ENCODE peak calls at places on chromosome 14, in six cellular contexts. T is HCT116; R is K562; G is activated naive CD4-positive, alpha-beta T cell treated with anti-CD3 and anti-CD28 coated beads, Interleukin-2, amount 10 ng/mL, durations not matched to agents 7 days and 5 days; Q is COR-L47; L is ovary. N is an unnamed sample.

GRCh38 chr14:104913413-104913812 is 11.3 kb upstream of the PLD4 start:
- DNase-seq in T (no peak), R (no peak), G (no peak), Q (no peak), L (no peak), N (no peak)

GRCh38 chr14:77221241-77221871 is 39.8 kb downstream of the TMEM63C start:
- DNase-seq in T (no peak), R (no peak), G (no peak), Q (no peak), L (no peak), N (no peak)

GRCh38 chr14:28765907-28766504 is 581 bp upstream of the FOXG1 start:
- DNase-seq in T (no peak), R (peak; percentile 39), G (no peak), Q (peak; percentile 86), L (no peak), N (no peak)

GRCh38 chr14:69107407-69108003 is 45.4 kb downstream of the DCAF5 start:
- DNase-seq in T (peak; percentile 60), R (peak; percentile 34), G (peak; percentile 36), Q (peak; percentile 70), L (peak; percentile 46), N (peak; percentile 72)

GRCh38 chr14:77026930-77027537 is 1.5 kb downstream of the IRF2BPL start:
- DNase-seq in T (no peak), R (peak; percentile 47), G (peak; percentile 63), Q (peak; percentile 43), L (peak; percentile 50), N (peak; percentile 27)

GRCh38 chr14:99946652-99947489 is 118.4 kb upstream of the EVL start:
- DNase-seq in T (no peak), R (peak; percentile 72), G (peak; percentile 62), Q (peak; percentile 5), L (no peak), N (peak; percentile 16)

GRCh38 chr14:94225460-94225989 is 51.4 kb downstream of the PPP4R4 start:
- DNase-seq in T (no peak), R (no peak), G (no peak), Q (no peak), L (no peak), N (no peak)

GRCh38 chr14:45201908-45202307 is 51.1 kb downstream of the MIS18BP1 start:
- DNase-seq in T (no peak), R (peak; percentile 3), G (peak; percentile 30), Q (peak; percentile 5), L (no peak), N (no peak)

GRCh38 chr14:70585221-70585620 is 15.2 kb downstream of the MED6 start:
- DNase-seq in T (no peak), R (no peak), G (no peak), Q (no peak), L (no peak), N (no peak)

GRCh38 chr14:85534435-85534834 is 4.5 kb downstream of the FLRT2 start:
- DNase-seq in T (no peak), R (no peak), G (no peak), Q (no peak), L (peak; percentile 28), N (no peak)

GRCh38 chr14:75880512-75880911 is 101.3 kb downstream of the TGFB3 start:
- DNase-seq in T (no peak), R (no peak), G (no peak), Q (no peak), L (no peak), N (no peak)

GRCh38 chr14:68372363-68372762 is 420.5 kb downstream of the ZFP36L1 start:
- DNase-seq in T (no peak), R (no peak), G (no peak), Q (no peak), L (no peak), N (no peak)

GRCh38 chr14:76792422-76792821 is 20.3 kb downstream of the ANGEL1 start:
- DNase-seq in T (no peak), R (no peak), G (no peak), Q (no peak), L (no peak), N (no peak)

GRCh38 chr14:91278383-91278715 is 33.8 kb upstream of the GPR68 start:
- DNase-seq in T (no peak), R (no peak), G (no peak), Q (no peak), L (no peak), N (no peak)

GRCh38 chr14:68893566-68893965 is 85.5 kb downstream of the ACTN1 start:
- DNase-seq in T (no peak), R (no peak), G (no peak), Q (no peak), L (no peak), N (no peak)

GRCh38 chr14:103198429-103199140 is 75.3 kb downstream of the TNFAIP2 start:
- DNase-seq in T (no peak), R (no peak), G (no peak), Q (no peak), L (peak; percentile 72), N (no peak)

GRCh38 chr14:73684627-73685026 is 29.6 kb downstream of the PNMA1 start:
- DNase-seq in T (no peak), R (no peak), G (no peak), Q (no peak), L (peak; percentile 30), N (no peak)

GRCh38 chr14:50560929-50561280 is 960 bp downstream of the ATL1 start:
- DNase-seq in T (no peak), R (peak; percentile 5), G (peak; percentile 57), Q (peak; percentile 73), L (peak; percentile 84), N (peak; percentile 59)

GRCh38 chr14:34475163-34475562 is 13.1 kb upstream of the SPTSSA start:
- DNase-seq in T (no peak), R (no peak), G (no peak), Q (no peak), L (no peak), N (no peak)

GRCh38 chr14:60732840-60733483 is 1.6 kb upstream of the MNAT1 start:
- DNase-seq in T (no peak), R (no peak), G (no peak), Q (no peak), L (no peak), N (no peak)

N was measured in LoVo.